ENCODE peak calls at places on chromosomes 11 and 22, in five cellular contexts. U is IMR-90, P is stomach, N is uterus, O is vagina. E is an unnamed sample. For H3K27me3, the result is how much of the 10 kb centered on the place peaks cover.

GRCh38 chr11:34044664-34045485 is 6.7 kb upstream of the CAPRIN1 start:
- DNase-seq in N (no peak), U (peak), P (no peak), O (no peak), E (no peak)

GRCh38 chr11:8220261-8221024 is 43.2 kb downstream of the LMO1 start:
- DNase-seq in P (no peak), O (no peak), U (no peak), N (no peak), E (no peak)

GRCh38 chr11:84384637-84385227 is 1098.6 kb upstream of the CCDC90B start:
- DNase-seq in O (no peak), P (peak), U (peak), N (no peak), E (peak)

GRCh38 chr22:27474112-27474571 is 327.4 kb downstream of the MN1 start:
- DNase-seq in U (no peak), P (no peak), N (no peak), O (no peak), E (no peak)

GRCh38 chr11:78659326-78660319 is 85.0 kb upstream of the NARS2 start:
- DNase-seq in U (no peak), O (peak), P (no peak), N (no peak), E (no peak)

GRCh38 chr22:37248251-37248650 is 4.2 kb upstream of the RAC2 start:
- DNase-seq in N (no peak), U (no peak), P (no peak), O (no peak), E (no peak)

GRCh38 chr11:74319139-74319538 is 7.7 kb upstream of the P4HA3 start:
- DNase-seq in P (no peak), O (no peak), N (no peak), U (peak), E (no peak)

GRCh38 chr11:34344410-34345011 is 13.3 kb downstream of the ABTB2 start:
- DNase-seq in O (peak), U (no peak), N (no peak), P (no peak), E (no peak)

GRCh38 chr11:3155691-3156258 is 9.3 kb downstream of the OSBPL5 start:
- DNase-seq in N (no peak), P (no peak), O (no peak), U (no peak), E (no peak)

GRCh38 chr11:67699521-67699920 is 25.1 kb upstream of the ALDH3B2 start:
- DNase-seq in N (no peak), P (no peak), O (no peak), U (peak), E (no peak)

GRCh38 chr22:48664586-48664985 is 1163.1 kb downstream of the BRD1 start:
- DNase-seq in O (no peak), P (no peak), U (no peak), N (no peak), E (no peak)

GRCh38 chr22:29517215-29517908 is 36.2 kb downstream of the THOC5 start:
- DNase-seq in O (no peak), U (no peak), N (no peak), P (peak), E (no peak)

GRCh38 chr11:130653838-130654601 is 205.6 kb downstream of the ADAMTS15 start:
- DNase-seq in U (peak), P (peak), N (no peak), O (peak), E (peak)

GRCh38 chr22:27372969-27373670 is 428.4 kb downstream of the MN1 start:
- DNase-seq in P (peak), O (peak), N (no peak), U (no peak), E (peak)

GRCh38 chr22:37538590-37539357 is 19.6 kb upstream of the CARD10 start:
- DNase-seq in U (peak), N (peak), P (peak), O (peak), E (peak)

GRCh38 chr22:46069518-46070214 is 80.7 kb upstream of the PPARA start:
- DNase-seq in N (peak), P (peak), U (peak), O (no peak), E (peak)

GRCh38 chr22:32466496-32466895 is 2.2 kb upstream of the BPIFC start:
- DNase-seq in P (no peak), N (no peak), U (peak), O (peak), E (no peak)

GRCh38 chr11:37973926-37974325 is 1375.9 kb upstream of the RAG2 start:
- DNase-seq in O (no peak), N (no peak), P (no peak), U (no peak), E (no peak)

GRCh38 chr11:3056296-3057068 is 741 bp downstream of the CARS1 start:
- DNase-seq in N (no peak), P (peak), O (no peak), U (no peak), E (no peak)

GRCh38 chr22:17779286-17780115 is 5.2 kb upstream of the BID start:
- DNase-seq in N (no peak), U (no peak), O (no peak), P (no peak), E (no peak)

GRCh38 chr11:96113100-96113710 is 189.3 kb upstream of the MTMR2 start:
- DNase-seq in N (no peak), P (no peak), O (no peak), U (peak), E (no peak)

GRCh38 chr22:35353318-35353717 is 27.6 kb upstream of the HMOX1 start:
- DNase-seq in N (no peak), P (no peak), U (no peak), O (no peak), E (no peak)

GRCh38 chr22:27420817-27421361 is 380.7 kb downstream of the MN1 start:
- DNase-seq in O (no peak), P (peak), N (peak), U (peak), E (peak)

GRCh38 chr11:78346799-78347198 is 70.8 kb downstream of the GAB2 start:
- DNase-seq in O (no peak), U (no peak), N (no peak), P (no peak), E (no peak)

GRCh38 chr22:48320048-48320655 is 1507.5 kb downstream of the BRD1 start:
- DNase-seq in P (no peak), N (no peak), U (no peak), O (no peak), E (no peak)

GRCh38 chr11:72045849-72046248 is 34.5 kb downstream of the NUMA1 start:
- DNase-seq in N (no peak), O (no peak), P (no peak), U (no peak), E (no peak)

GRCh38 chr11:67352546-67353316 is 615 bp downstream of the POLD4 start:
- DNase-seq in P (peak), N (peak), U (no peak), O (no peak), E (no peak)

GRCh38 chr11:7485136-7485853 is at the start of gene OLFML1:
- DNase-seq in N (peak), P (no peak), U (no peak), O (no peak), E (no peak)

GRCh38 chr11:125168875-125169537 is 4.5 kb downstream of the PKNOX2 start:
- DNase-seq in P (no peak), N (peak), O (no peak), U (peak), E (no peak)

GRCh38 chr11:72598901-72599300 is 75.3 kb downstream of the PDE2A start:
- DNase-seq in O (no peak), N (no peak), U (peak), P (peak), E (no peak)

GRCh38 chr11:36037031-36037430 is 93.2 kb downstream of the LDLRAD3 start:
- DNase-seq in P (no peak), N (no peak), U (peak), O (no peak), E (peak)

GRCh38 chr22:41501209-41501608 is 32.3 kb downstream of the ACO2 start:
- DNase-seq in N (no peak), P (no peak), O (no peak), U (no peak), E (no peak)

GRCh38 chr22:36184433-36185035 is 17.1 kb downstream of the APOL4 start:
- DNase-seq in P (no peak), U (no peak), O (no peak), N (peak), E (peak)

GRCh38 chr22:39519681-39520053 is 695 bp upstream of the ATF4 start:
- DNase-seq in U (no peak), O (no peak), P (peak), N (peak), E (peak)
- TF ChIP-seq POLR2A in U (no peak), O (no peak), P (peak), N (peak), E (peak)

DNA sequence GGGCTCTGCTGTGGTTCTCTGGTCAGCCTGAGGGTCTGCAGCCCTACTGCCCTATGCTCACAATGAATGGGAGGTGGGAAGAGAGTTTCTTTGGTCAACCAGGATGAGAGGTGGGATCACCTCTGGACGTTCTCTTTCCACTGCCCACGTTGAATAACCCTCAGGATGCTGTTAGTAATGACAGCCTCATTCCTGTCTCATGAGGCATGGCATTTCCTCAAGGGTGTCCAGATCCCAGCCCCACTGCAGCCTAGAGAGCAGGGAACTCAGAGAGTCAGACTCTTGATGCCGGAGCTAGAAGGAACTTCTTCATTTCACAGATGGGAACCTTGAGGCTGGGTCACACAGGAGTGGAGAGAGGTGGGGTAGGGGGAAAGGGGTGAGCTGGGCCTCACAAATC is 196.0 kb downstream of the CEP164 start:
- DNase-seq in P (no peak), U (peak), N (no peak), O (no peak), E (peak)
- H3K27me3 ChIP-seq in P (under half), U (under half), N (under half), O (under half), E (under half)

GRCh38 chr11:108226036-108226435 is 3.2 kb downstream of the ATM start:
- DNase-seq in O (no peak), U (no peak), N (no peak), P (no peak), E (no peak)

GRCh38 chr11:108224366-108224765 is 1.5 kb downstream of the ATM start:
- DNase-seq in P (no peak), U (no peak), O (no peak), N (no peak), E (no peak)

GRCh38 chr11:108222686-108223448 is at the start of gene ATM:
- DNase-seq in O (peak), U (peak), N (peak), P (peak), E (peak)

GRCh38 chr11:108223449-108224149 is 732 bp downstream of the ATM start:
- DNase-seq in P (no peak), N (peak), O (no peak), U (peak), E (no peak)

DNA sequence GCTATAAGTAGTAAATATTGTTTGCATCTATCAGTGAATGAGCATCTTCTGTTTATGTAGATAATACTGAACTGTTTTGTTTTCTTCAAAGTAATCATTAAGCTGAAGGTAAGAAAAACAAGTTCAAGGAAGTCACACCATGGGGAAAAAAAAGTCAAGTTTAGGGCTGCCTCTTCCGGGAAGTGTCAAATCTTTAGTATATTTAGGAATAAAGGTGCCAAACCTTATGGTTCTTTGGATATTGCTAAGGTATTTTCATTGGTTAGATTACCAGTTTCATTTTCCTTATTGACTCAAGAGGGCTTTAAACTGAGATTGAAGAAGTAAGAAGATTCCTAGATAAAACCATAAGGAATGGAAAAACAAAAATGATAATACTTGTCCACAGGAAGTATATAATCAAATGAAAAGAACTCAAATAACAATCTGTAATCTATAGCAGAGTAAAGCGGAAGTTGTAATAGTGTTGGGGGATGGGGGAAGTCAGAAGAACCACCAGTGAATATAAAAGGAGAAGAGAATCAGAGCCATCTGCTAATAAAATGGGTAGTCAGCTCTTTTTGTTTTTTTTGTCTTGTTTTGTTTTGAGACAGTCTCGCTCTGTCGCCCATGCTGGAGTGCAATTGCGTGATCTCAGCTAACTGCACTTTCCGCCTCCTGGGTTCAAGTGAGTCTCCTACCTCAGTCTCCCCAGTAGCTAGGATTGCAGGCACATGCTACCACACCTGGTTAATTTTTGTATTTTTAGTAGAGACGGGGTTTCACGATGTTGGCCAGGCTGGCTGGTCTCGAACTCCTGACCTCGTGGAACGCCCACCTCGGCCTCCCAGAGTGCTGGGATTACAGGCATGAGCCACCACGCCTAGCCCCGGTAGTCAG is 2.3 kb downstream of the ATM start:
- DNase-seq in N (no peak), U (no peak), O (no peak), P (no peak), E (no peak)
- TF ChIP-seq POLR2A in N (no peak), U (no peak), O (no peak), P (no peak), E (no peak)

DNA sequence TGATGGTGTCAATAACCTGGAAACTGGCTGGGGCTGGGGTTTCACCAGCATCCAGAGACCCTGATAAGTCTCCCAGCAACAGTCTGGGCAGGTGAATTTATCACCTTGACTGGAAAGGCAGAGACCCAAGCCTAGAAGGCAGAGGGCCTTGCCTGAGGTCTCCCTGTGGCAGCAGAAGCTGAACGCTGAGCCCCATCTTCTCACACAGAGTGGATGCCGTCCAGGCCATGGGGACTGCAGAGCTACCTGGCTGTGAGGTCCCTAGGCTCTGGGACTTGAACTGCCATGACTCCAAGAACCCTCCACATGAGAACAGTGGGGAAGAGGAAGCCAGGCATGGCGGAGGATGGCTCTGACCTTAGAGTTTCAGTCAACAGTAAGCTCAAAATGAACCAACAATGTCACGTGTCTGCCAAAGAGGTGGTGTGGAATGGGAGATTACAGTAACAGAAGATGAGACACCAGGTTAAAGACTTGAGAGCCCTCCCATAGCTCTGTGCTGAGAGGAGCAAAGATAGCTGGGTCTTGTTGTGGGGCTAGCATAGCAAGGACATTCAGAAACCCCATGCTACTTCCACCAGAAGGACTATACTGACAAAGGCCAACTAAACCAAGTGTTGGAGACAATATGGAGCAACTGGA is 79.1 kb upstream of the LINC01488 start:
- DNase-seq in N (no peak), P (no peak), O (no peak), U (no peak), E (no peak)
- H3K27me3 ChIP-seq in N (under half), P (under half), O (under half), U (under half), E (under half)

GRCh38 chr11:11020219-11020726 is 162.4 kb upstream of the ZBED5 start:
- DNase-seq in U (no peak), O (no peak), N (no peak), P (no peak), E (no peak)
- TF ChIP-seq POLR2A in U (no peak), O (no peak), N (no peak), P (no peak), E (no peak)

E was measured in thyroid gland.